ENCODE peak calls at places on chromosomes 4 and X, in nine cellular contexts. S, M, R, H, L, I, X, A and B are unnamed samples.

GRCh38 chr4:156805696-156806095 is 165.9 kb downstream of the PDGFC start:
- DNase-seq in M (no peak), A (no peak), H (no peak), L (no peak), R (no peak), I (no peak), S (no peak), X (no peak), B (peak; percentile 84)

GRCh38 chr4:121696140-121696640 is 590 bp downstream of the ANXA5 start:
- DNase-seq in A (peak; percentile 49), H (peak; percentile 50), S (peak; percentile 46), R (peak; percentile 82), I (peak; percentile 67), L (peak; percentile 62), M (peak; percentile 43), X (peak; percentile 77), B (peak; percentile 83)

GRCh38 chr4:48341776-48342558 is 638 bp downstream of the SLAIN2 start:
- DNase-seq in R (peak; percentile 46), S (peak; percentile 29), M (peak; percentile 23), I (peak; percentile 69), X (peak; percentile 22), A (peak; percentile 38), L (peak; percentile 42), H (peak; percentile 19), B (peak; percentile 89)

GRCh38 chr4:147546341-147546740 is 65.4 kb downstream of the EDNRA start:
- DNase-seq in S (no peak), A (peak; percentile 72), I (no peak), X (no peak), R (peak; percentile 93), M (no peak), L (no peak), H (no peak), B (no peak)

GRCh38 chrX:119636419-119636818 is 30.2 kb upstream of the NKRF start:
- DNase-seq in X (no peak), S (peak; percentile 69), L (no peak), I (no peak), R (no peak), M (no peak), H (no peak), A (no peak), B (no peak)

GRCh38 chr4:972651-973424 is 531 bp downstream of the DGKQ start:
- DNase-seq in R (peak; percentile 30), A (peak; percentile 77), S (peak; percentile 33), L (peak; percentile 41), X (no peak), H (peak; percentile 59), M (peak; percentile 7), I (no peak), B (peak; percentile 63)

GRCh38 chrX:40063555-40063954 is 34.2 kb downstream of the BCOR start:
- DNase-seq in L (no peak), A (no peak), X (no peak), I (no peak), R (no peak), H (no peak), M (no peak), S (no peak), B (no peak)

GRCh38 chrX:153828723-153829548 is 1.4 kb downstream of the PDZD4 start:
- DNase-seq in A (peak; percentile 49), R (peak; percentile 25), H (no peak), S (no peak), M (no peak), L (no peak), X (no peak), I (no peak), B (peak; percentile 59)

GRCh38 chr4:104589264-104589868 is 94.7 kb upstream of the CXXC4 start:
- DNase-seq in H (no peak), X (no peak), R (no peak), L (no peak), M (no peak), S (no peak), A (no peak), I (no peak), B (no peak)

GRCh38 chr4:151223465-151223864 is 53.5 kb upstream of the PRSS48 start:
- DNase-seq in M (no peak), S (no peak), I (no peak), A (no peak), X (no peak), H (no peak), R (no peak), L (no peak), B (no peak)

GRCh38 chrX:45712067-45712466 is 511.4 kb upstream of the DIPK2B start:
- DNase-seq in I (no peak), L (no peak), A (no peak), H (no peak), X (no peak), R (peak; percentile 75), S (no peak), M (no peak), B (no peak)

GRCh38 chr4:92175250-92175649 is 128.5 kb upstream of the GRID2 start:
- DNase-seq in R (no peak), H (no peak), I (no peak), L (no peak), S (no peak), M (no peak), X (no peak), A (no peak), B (no peak)

GRCh38 chr4:176467011-176467410 is 147.2 kb downstream of the SPCS3 start:
- DNase-seq in X (no peak), A (no peak), H (no peak), I (no peak), L (no peak), S (no peak), R (peak; percentile 73), M (no peak), B (no peak)

GRCh38 chrX:153768311-153769157 is 4.5 kb downstream of the PLXNB3 start:
- DNase-seq in M (no peak), R (no peak), I (no peak), X (no peak), L (no peak), S (no peak), A (no peak), H (no peak), B (no peak)

GRCh38 chrX:96407043-96407442 is 277.6 kb upstream of the DIAPH2 start:
- DNase-seq in L (no peak), R (peak; percentile 18), A (peak; percentile 5), I (peak; percentile 72), S (no peak), X (no peak), H (no peak), M (peak; percentile 49), B (peak; percentile 18)

GRCh38 chrX:68659385-68659784 is 11.9 kb downstream of the STARD8 start:
- DNase-seq in X (no peak), S (no peak), H (no peak), A (no peak), R (peak; percentile 51), M (no peak), L (no peak), I (no peak), B (no peak)

GRCh38 chrX:31397119-31397518 is 325.3 kb upstream of the FTHL17 start:
- DNase-seq in R (peak; percentile 74), M (no peak), L (no peak), H (no peak), I (no peak), S (no peak), A (peak; percentile 37), X (no peak), B (no peak)

GRCh38 chrX:2425281-2426071 is 75.3 kb downstream of the DHRSX start:
- DNase-seq in A (no peak), L (peak; percentile 3), I (no peak), R (no peak), H (no peak), S (no peak), X (peak; percentile 4), M (no peak), B (no peak)

GRCh38 chr4:118337954-118338353 is 14.8 kb downstream of the PRSS12 start:
- DNase-seq in H (no peak), L (no peak), S (no peak), R (peak; percentile 59), I (no peak), M (no peak), A (no peak), X (no peak), B (no peak)

GRCh38 chr4:1683371-1683902 is 676 bp downstream of the FAM53A start:
- DNase-seq in H (peak; percentile 3), R (peak; percentile 83), X (peak; percentile 56), M (no peak), I (no peak), A (peak; percentile 81), S (no peak), L (no peak), B (peak; percentile 64)

GRCh38 chr4:182764137-182764536 is 153.0 kb downstream of the DCTD start:
- DNase-seq in M (no peak), X (no peak), H (no peak), I (no peak), L (no peak), S (no peak), A (no peak), R (peak; percentile 47), B (no peak)

GRCh38 chrX:14673764-14674163 is 144.4 kb downstream of the GLRA2 start:
- DNase-seq in X (no peak), M (peak; percentile 80), I (no peak), L (peak; percentile 4), H (no peak), R (peak; percentile 84), A (peak; percentile 24), S (peak; percentile 39), B (peak; percentile 42)

GRCh38 chr4:181562399-181562798 is 680.8 kb upstream of the TENM3 start:
- DNase-seq in M (no peak), S (no peak), I (no peak), H (no peak), L (no peak), A (no peak), R (no peak), X (no peak), B (no peak)